ENCODE peak calls at places on chromosome 21, in nine cellular contexts. B is A172; G is posterior cingulate gyrus; R is stimulated activated CD4-positive, alpha-beta T cell treated with anti-CD3 and anti-CD28 coated beads, Interleukin-15, amount 100 ng/mL, for 24 hours; O is lung; Y is putamen; Z is brain microvascular endothelial cell; C is CD4-positive, alpha-beta T cell; I is ovary. N is an unnamed sample.

GRCh38 chr21:28547795-28548194 is 444.9 kb downstream of the LTN1 start:
- DNase-seq in G (no peak), R (no peak), B (no peak), Y (no peak), O (no peak), C (no peak), I (no peak), Z (no peak), N (no peak)

GRCh38 chr21:30717105-30717504 is 1.5 kb downstream of the KRTAP21-3 start:
- DNase-seq in Z (no peak), C (no peak), G (no peak), Y (no peak), O (no peak), I (no peak), B (no peak), R (no peak), N (no peak)

GRCh38 chr21:43658094-43658725 is 1.1 kb downstream of the HSF2BP start:
- DNase-seq in Z (no peak), G (no peak), O (no peak), Y (no peak), B (no peak), R (no peak), I (peak), C (no peak), N (no peak)

GRCh38 chr21:18986197-18986596 is 582.6 kb upstream of the TMPRSS15 start:
- DNase-seq in O (no peak), Z (no peak), G (no peak), I (no peak), B (no peak), Y (no peak), R (no peak), C (no peak), N (no peak)

GRCh38 chr21:42459065-42459430 is 37.0 kb downstream of the RSPH1 start:
- DNase-seq in Z (no peak), I (no peak), G (no peak), C (no peak), Y (no peak), O (no peak), R (no peak), B (no peak), N (no peak)

GRCh38 chr21:32426592-32427051 is 14.1 kb downstream of the EVA1C start:
- DNase-seq in Z (no peak), I (no peak), C (no peak), B (peak), Y (peak), G (no peak), O (no peak), R (no peak), N (no peak)

GRCh38 chr21:28485301-28486022 is 507.2 kb downstream of the LTN1 start:
- DNase-seq in O (no peak), G (no peak), B (no peak), Y (no peak), I (no peak), Z (peak), C (no peak), R (no peak), N (no peak)

GRCh38 chr21:31103571-31104265 is 65.4 kb upstream of the KRTAP19-8 start:
- DNase-seq in G (no peak), Z (no peak), Y (no peak), O (no peak), I (no peak), R (no peak), B (no peak), C (no peak), N (no peak)

GRCh38 chr21:43866659-43867331 is 1.8 kb downstream of the AGPAT3 start:
- DNase-seq in O (peak), Z (no peak), B (peak), Y (no peak), I (no peak), G (no peak), R (peak), C (peak), N (no peak)

GRCh38 chr21:26587621-26588260 is 14.7 kb upstream of the CYYR1 start:
- DNase-seq in O (no peak), G (no peak), C (no peak), Y (no peak), I (no peak), Z (peak), R (no peak), B (peak), N (no peak)

GRCh38 chr21:29258626-29259335 is 39.9 kb upstream of the BACH1 start:
- DNase-seq in Z (peak), I (no peak), C (no peak), O (no peak), R (no peak), Y (no peak), G (no peak), B (peak), N (no peak)

GRCh38 chr21:34889287-34889536 is 159.9 kb downstream of the RUNX1 start:
- DNase-seq in B (peak), G (no peak), C (peak), Z (peak), O (peak), I (peak), R (peak), Y (no peak), N (peak)

GRCh38 chr21:31498985-31499384 is 154.9 kb upstream of the TIAM1 start:
- DNase-seq in Z (no peak), Y (no peak), R (no peak), C (no peak), B (no peak), I (no peak), O (no peak), G (no peak), N (no peak)

GRCh38 chr21:38878394-38879179 is 72.9 kb downstream of the ETS2 start:
- DNase-seq in O (no peak), G (no peak), Y (no peak), R (no peak), B (no peak), C (no peak), I (no peak), Z (no peak), N (no peak)

GRCh38 chr21:46048926-46049889 is 48.7 kb upstream of the COL6A2 start:
- DNase-seq in O (peak), Y (peak), R (no peak), B (peak), G (no peak), C (no peak), Z (peak), I (peak), N (no peak)

GRCh38 chr21:34205811-34206635 is 132.6 kb downstream of the MRPS6 start:
- DNase-seq in R (no peak), I (no peak), Y (no peak), C (no peak), O (no peak), G (no peak), Z (no peak), B (no peak), N (peak)

GRCh38 chr21:41170442-41170841 is 2.5 kb downstream of the BACE2 start:
- DNase-seq in I (no peak), R (peak), B (peak), O (peak), Z (no peak), G (no peak), C (no peak), Y (no peak), N (no peak)

GRCh38 chr21:41008971-41009370 is 159.0 kb upstream of the BACE2 start:
- DNase-seq in Y (peak), C (no peak), Z (no peak), G (no peak), B (no peak), I (no peak), R (no peak), O (no peak), N (no peak)

GRCh38 chr21:27700974-27701614 is 734.2 kb upstream of the ADAMTS5 start:
- DNase-seq in G (peak), B (peak), Z (peak), Y (peak), R (peak), C (peak), O (peak), I (peak), N (peak)

GRCh38 chr21:41695513-41695912 is 71.3 kb downstream of the RIPK4 start:
- DNase-seq in B (no peak), R (no peak), I (no peak), C (no peak), G (no peak), Z (no peak), Y (no peak), O (no peak), N (no peak)

GRCh38 chr21:16419188-16419874 is 689.5 kb downstream of the USP25 start:
- DNase-seq in O (peak), C (no peak), R (no peak), I (peak), Z (peak), G (peak), B (peak), Y (peak), N (no peak)

GRCh38 chr21:44517175-44517899 is 22.7 kb downstream of the KRTAP10-1 start:
- DNase-seq in Y (no peak), O (no peak), C (no peak), G (peak), R (peak), Z (peak), I (no peak), B (peak), N (peak)

GRCh38 chr21:40587786-40588353 is 259.1 kb downstream of the DSCAM start:
- DNase-seq in O (no peak), B (no peak), Y (no peak), C (no peak), Z (no peak), I (no peak), R (no peak), G (no peak), N (no peak)

GRCh38 chr21:29671728-29672127 is 268.1 kb downstream of the GRIK1 start:
- DNase-seq in R (no peak), G (no peak), B (no peak), I (no peak), O (no peak), C (no peak), Z (no peak), Y (no peak), N (no peak)

GRCh38 chr21:46022551-46023107 is 41.1 kb downstream of the COL6A1 start:
- DNase-seq in C (no peak), B (no peak), Z (no peak), I (peak), G (no peak), O (no peak), Y (no peak), R (no peak), N (no peak)

GRCh38 chr21:33643658-33644311 is 1.5 kb downstream of the ITSN1 start:
- DNase-seq in O (no peak), G (no peak), B (peak), R (no peak), C (no peak), I (no peak), Y (peak), Z (no peak), N (no peak)